ENCODE peak calls at places on chromosomes 2 and 18, in five cellular contexts. One of them, this sample, is unnamed.

GRCh38 chr2:237877576-237878307 is 18.3 kb downstream of the RAMP1 start:
- DNase-seq in hepatocyte: no peak
- DNase-seq in stimulated activated CD4-positive, alpha-beta T cell treated with anti-CD3 and anti-CD28 coated beads, Interleukin-1b, Interleukin-23, amount 100 ng/mL, for 1 hour: no peak
- DNase-seq in ACHN: no peak
- DNase-seq in nephron progenitor cell: no peak
- DNase-seq in this sample: no peak

GRCh38 chr18:7666195-7666776 is 99.2 kb downstream of the PTPRM start:
- DNase-seq in hepatocyte: no peak
- DNase-seq in stimulated activated CD4-positive, alpha-beta T cell treated with anti-CD3 and anti-CD28 coated beads, Interleukin-1b, Interleukin-23, amount 100 ng/mL, for 1 hour: no peak
- DNase-seq in ACHN: no peak
- DNase-seq in nephron progenitor cell: no peak
- DNase-seq in this sample: no peak

GRCh38 chr2:16664809-16665745 is 557 bp downstream of the CYRIA start:
- DNase-seq in hepatocyte: no peak
- DNase-seq in stimulated activated CD4-positive, alpha-beta T cell treated with anti-CD3 and anti-CD28 coated beads, Interleukin-1b, Interleukin-23, amount 100 ng/mL, for 1 hour: no peak
- DNase-seq in ACHN: no peak
- DNase-seq in nephron progenitor cell: no peak
- DNase-seq in this sample: no peak

GRCh38 chr2:43225788-43226557 is 433 bp downstream of the ZFP36L2 start:
- DNase-seq in hepatocyte: peak; percentile 83
- DNase-seq in stimulated activated CD4-positive, alpha-beta T cell treated with anti-CD3 and anti-CD28 coated beads, Interleukin-1b, Interleukin-23, amount 100 ng/mL, for 1 hour: peak; percentile 25
- DNase-seq in ACHN: peak; percentile 64
- DNase-seq in nephron progenitor cell: peak; percentile 70
- DNase-seq in this sample: peak; percentile 39

GRCh38 chr2:43265006-43265770 is 38.8 kb upstream of the ZFP36L2 start:
- DNase-seq in hepatocyte: no peak
- DNase-seq in stimulated activated CD4-positive, alpha-beta T cell treated with anti-CD3 and anti-CD28 coated beads, Interleukin-1b, Interleukin-23, amount 100 ng/mL, for 1 hour: no peak
- DNase-seq in ACHN: no peak
- DNase-seq in nephron progenitor cell: no peak
- DNase-seq in this sample: no peak

GRCh38 chr2:165864353-165864752 is 70.3 kb upstream of the GALNT3 start:
- DNase-seq in hepatocyte: no peak
- DNase-seq in stimulated activated CD4-positive, alpha-beta T cell treated with anti-CD3 and anti-CD28 coated beads, Interleukin-1b, Interleukin-23, amount 100 ng/mL, for 1 hour: no peak
- DNase-seq in ACHN: no peak
- DNase-seq in nephron progenitor cell: no peak
- DNase-seq in this sample: no peak

GRCh38 chr2:38720613-38721241 is 30.4 kb downstream of the SRSF7 start:
- DNase-seq in hepatocyte: peak; percentile 76
- DNase-seq in stimulated activated CD4-positive, alpha-beta T cell treated with anti-CD3 and anti-CD28 coated beads, Interleukin-1b, Interleukin-23, amount 100 ng/mL, for 1 hour: no peak
- DNase-seq in ACHN: peak; percentile 100
- DNase-seq in nephron progenitor cell: no peak
- DNase-seq in this sample: no peak

GRCh38 chr2:171390941-171391516 is 42.8 kb downstream of the METTL8 start:
- DNase-seq in hepatocyte: no peak
- DNase-seq in stimulated activated CD4-positive, alpha-beta T cell treated with anti-CD3 and anti-CD28 coated beads, Interleukin-1b, Interleukin-23, amount 100 ng/mL, for 1 hour: no peak
- DNase-seq in ACHN: no peak
- DNase-seq in nephron progenitor cell: no peak
- DNase-seq in this sample: no peak

This sample was measured in HTR-8/SVneo.